ENCODE peak calls at places on chromosomes 12 and 14, in ten cellular contexts. S, W, P, Z, C, D, N, E, Q and G are unnamed samples. For H3K4me1 and H3K27me3, the result is how much of the 10 kb centered on the place peaks cover.

GRCh38 chr14:75315143-75315542 is 36.5 kb downstream of the FOS start:
- DNase-seq in N (peak), S (no peak), Z (no peak), E (no peak), W (no peak), Q (peak), P (no peak), C (peak), D (peak), G (no peak)

GRCh38 chr14:105076805-105077648 is 11.8 kb upstream of the GPR132 start:
- DNase-seq in N (no peak), P (no peak), E (no peak), Q (no peak), D (no peak), C (no peak), W (no peak), S (no peak), Z (no peak), G (no peak)

GRCh38 chr12:88934163-88934747 is 354.0 kb upstream of the KITLG start:
- DNase-seq in S (no peak), E (no peak), C (peak), W (no peak), D (no peak), P (no peak), Z (no peak), Q (no peak), N (no peak), G (no peak)

GRCh38 chr14:96271421-96271762 is 15.4 kb downstream of the BDKRB1 start:
- DNase-seq in N (no peak), Q (no peak), P (no peak), S (no peak), W (no peak), D (no peak), C (no peak), Z (no peak), E (no peak), G (no peak)

GRCh38 chr12:107917912-107918800 is 143.7 kb downstream of the ASCL4 start:
- DNase-seq in S (no peak), Q (peak), N (no peak), P (no peak), Z (no peak), E (peak), W (no peak), D (peak), C (peak), G (no peak)

GRCh38 chr14:48925184-48925583 is 661.0 kb downstream of the RPS29 start:
- DNase-seq in N (no peak), E (no peak), P (no peak), Z (no peak), Q (no peak), C (no peak), D (no peak), W (no peak), S (no peak), G (no peak)

GRCh38 chr12:10771132-10771733 is 31.2 kb downstream of the TAS2R7 start:
- DNase-seq in E (peak), C (peak), W (no peak), P (no peak), Z (no peak), Q (no peak), D (peak), S (no peak), N (no peak), G (no peak)

GRCh38 chr14:65128096-65128495 is 25.8 kb upstream of the MAX start:
- DNase-seq in Z (no peak), C (no peak), D (no peak), N (no peak), P (no peak), S (no peak), W (no peak), E (no peak), Q (no peak), G (no peak)

GRCh38 chr12:4147051-4147481 is 126.5 kb upstream of the CCND2 start:
- DNase-seq in N (no peak), D (no peak), C (no peak), P (no peak), S (no peak), W (no peak), E (no peak), Z (no peak), Q (no peak), G (no peak)
- H3K4me1 ChIP-seq in N (under half), D (under half), C (under half), P (under half), S (under half), W (under half), E (under half), Z (under half), Q (under half), G (under half)

GRCh38 chr12:75208851-75209781 is 523 bp downstream of the KCNC2 start:
- DNase-seq in D (peak), E (peak), Q (no peak), S (peak), Z (peak), W (no peak), C (no peak), N (peak), P (no peak), G (peak)

GRCh38 chr12:75212072-75212471 is 2.4 kb upstream of the KCNC2 start:
- DNase-seq in D (no peak), W (no peak), C (no peak), Q (no peak), P (no peak), E (no peak), N (no peak), S (no peak), Z (no peak), G (peak)

GRCh38 chr12:75207338-75208083 is 2.1 kb downstream of the KCNC2 start:
- DNase-seq in Q (no peak), S (peak), P (no peak), E (no peak), C (no peak), D (no peak), N (no peak), W (no peak), Z (no peak), G (no peak)

GRCh38 chr12:75205556-75205955 is 4.1 kb downstream of the KCNC2 start:
- DNase-seq in P (no peak), C (no peak), S (no peak), D (no peak), Q (no peak), W (no peak), Z (no peak), N (no peak), E (no peak), G (peak)

GRCh38 chr12:75209782-75210138 is at the start of gene KCNC2:
- DNase-seq in C (no peak), E (no peak), S (no peak), Z (no peak), N (no peak), D (no peak), P (no peak), W (no peak), Q (no peak), G (no peak)
- H3K27me3 ChIP-seq in C (under half), E (half or more), S (under half), Z (under half), N (under half), D (half or more), P (under half), W (under half), Q (under half), G (under half)

GRCh38 chr12:67968725-67969124 is 20.5 kb upstream of the IFNG-AS1 start:
- DNase-seq in C (no peak), E (no peak), Q (no peak), S (no peak), W (no peak), Z (no peak), D (no peak), P (no peak), N (no peak), G (no peak)

GRCh38 chr12:67966560-67966959 is 22.7 kb upstream of the IFNG-AS1 start:
- DNase-seq in P (no peak), E (no peak), C (peak), N (no peak), Z (no peak), D (no peak), S (no peak), Q (no peak), W (no peak), G (no peak)

GRCh38 chr12:67969134-67969782 is 20.0 kb upstream of the IFNG-AS1 start:
- DNase-seq in W (no peak), D (no peak), S (no peak), P (no peak), E (peak), N (no peak), Q (no peak), C (no peak), Z (no peak), G (no peak)

GRCh38 chr12:67968316-67968715 is 20.9 kb upstream of the IFNG-AS1 start:
- DNase-seq in P (no peak), E (no peak), N (no peak), Z (no peak), C (peak), W (no peak), S (no peak), D (no peak), Q (no peak), G (no peak)
- H3K4me3 ChIP-seq in P (no peak), E (no peak), N (no peak), Z (no peak), C (no peak), W (no peak), S (no peak), D (no peak), Q (no peak), G (no peak)

GRCh38 chr14:102785598-102785963 is 8.3 kb downstream of the TRAF3 start:
- DNase-seq in E (no peak), Z (no peak), P (no peak), S (no peak), W (no peak), D (no peak), C (no peak), Q (no peak), N (no peak), G (no peak)
- H3K4me1 ChIP-seq in E (under half), Z (under half), P (under half), S (under half), W (under half), D (under half), C (under half), Q (under half), N (under half), G (under half)

GRCh38 chr12:130154276-130154675 is 8.0 kb upstream of the FZD10 start:
- DNase-seq in P (no peak), Q (no peak), Z (no peak), E (no peak), N (no peak), S (no peak), W (no peak), C (no peak), D (no peak), G (no peak)
- H3K27me3 ChIP-seq in P (under half), Q (under half), Z (under half), E (half or more), N (half or more), S (under half), W (under half), C (under half), D (under half), G (under half)

GRCh38 chr12:76020281-76020680 is 11.3 kb downstream of the PHLDA1 start:
- DNase-seq in W (no peak), P (no peak), Q (no peak), D (no peak), E (no peak), N (peak), Z (no peak), S (no peak), C (peak), G (no peak)
- H3K4me3 ChIP-seq in W (no peak), P (no peak), Q (no peak), D (no peak), E (no peak), N (peak), Z (no peak), S (no peak), C (peak), G (no peak)

DNA sequence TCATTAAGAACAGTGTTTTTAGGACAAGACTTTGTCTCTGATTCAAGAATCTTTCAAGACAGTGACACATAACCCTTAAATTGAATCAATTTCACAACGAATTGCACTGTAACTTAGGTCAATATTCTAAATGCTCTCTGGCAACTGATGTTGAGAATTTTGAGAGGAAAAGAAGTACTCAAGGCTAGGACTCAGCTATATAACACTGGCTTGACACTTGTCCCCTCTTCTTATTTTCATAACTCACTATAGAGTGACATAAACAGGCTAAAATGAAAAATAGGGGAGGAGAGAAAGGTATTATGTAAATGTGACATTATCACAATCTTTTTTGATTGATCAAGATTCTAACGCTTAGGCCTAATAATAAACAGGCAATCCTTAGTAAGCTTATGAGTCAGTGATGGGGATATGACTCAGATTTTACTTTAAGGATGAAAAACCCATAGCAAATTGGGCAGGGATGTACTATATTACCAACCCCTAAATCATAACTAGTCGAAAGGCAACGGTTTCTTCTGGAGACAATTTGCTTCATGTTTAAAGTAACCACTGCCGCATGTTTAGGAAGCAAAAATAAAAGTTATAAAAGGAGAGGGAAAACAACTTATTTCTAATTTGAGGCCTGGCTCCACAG is 10.9 kb downstream of the BTG1 start:
- DNase-seq in N (no peak), D (peak), Q (no peak), Z (no peak), C (peak), W (no peak), P (no peak), S (no peak), E (no peak), G (no peak)
- H3K4me1 ChIP-seq in N (half or more), D (under half), Q (half or more), Z (half or more), C (half or more), W (under half), P (half or more), S (half or more), E (half or more), G (under half)

DNA sequence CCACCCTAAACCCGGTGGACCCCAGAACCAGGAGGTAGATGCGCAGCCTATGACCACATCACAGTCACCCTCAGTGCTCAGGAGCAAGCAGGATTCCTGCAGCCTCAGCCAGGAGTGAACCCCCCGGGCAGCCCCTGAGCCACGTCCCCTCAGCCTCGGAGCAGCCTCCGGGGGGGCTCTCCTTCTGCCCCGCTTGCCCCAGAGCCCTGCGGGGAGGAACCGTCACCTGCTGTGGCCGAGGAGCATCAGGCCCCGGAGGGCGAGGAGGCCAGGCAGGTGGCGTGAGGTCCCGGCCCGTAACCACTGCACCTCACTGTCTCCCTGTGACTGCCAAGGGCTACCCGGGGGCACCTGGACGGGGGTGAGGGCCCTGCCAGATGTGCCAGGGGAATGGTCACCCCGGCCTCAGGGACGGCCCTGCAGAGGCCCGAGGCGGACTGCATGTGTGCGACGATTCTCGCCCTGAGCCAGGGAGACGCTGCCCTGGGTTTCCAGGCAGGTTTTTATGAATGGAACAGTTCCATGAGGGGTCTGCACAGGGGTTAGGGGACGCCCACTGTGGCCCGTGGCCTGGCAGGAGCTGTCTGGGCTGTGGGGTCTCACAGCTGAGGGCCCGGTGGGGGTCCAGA is 58.6 kb downstream of the FBRSL1 start:
- DNase-seq in C (no peak), W (no peak), Z (no peak), E (no peak), S (no peak), D (no peak), P (no peak), Q (no peak), N (no peak), G (no peak)
- H3K27me3 ChIP-seq in C (under half), W (under half), Z (under half), E (under half), S (under half), D (under half), P (under half), Q (under half), N (under half), G (under half)

GRCh38 chr12:21773799-21774198 is 707 bp downstream of the KCNJ8 start:
- DNase-seq in S (no peak), C (no peak), Z (no peak), P (no peak), D (no peak), N (no peak), E (no peak), Q (no peak), W (no peak), G (no peak)
- H3K4me3 ChIP-seq in S (peak), C (peak), Z (peak), P (peak), D (no peak), N (no peak), E (peak), Q (no peak), W (peak), G (no peak)

DNA sequence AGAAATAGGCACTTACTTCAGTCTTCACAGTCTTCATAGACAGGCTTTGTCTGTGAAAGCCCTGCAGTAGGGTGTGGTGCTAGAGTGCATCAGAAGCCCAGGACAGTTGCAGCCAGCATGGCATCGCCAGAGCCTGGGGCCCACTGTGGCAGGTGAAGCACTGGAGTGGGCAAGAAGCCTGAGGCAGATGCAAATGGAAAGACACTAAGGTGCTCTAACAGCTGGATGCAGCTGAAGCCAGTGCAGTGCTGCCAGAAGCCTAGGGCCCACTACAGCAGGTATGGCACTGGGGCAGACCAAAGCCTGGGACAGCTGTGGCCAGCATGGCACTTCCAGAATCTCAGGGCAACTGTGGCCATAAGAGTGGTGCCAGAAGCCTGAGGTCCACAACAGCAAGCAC is 358.6 kb downstream of the SYT1 start:
- DNase-seq in S (peak), D (no peak), C (no peak), N (no peak), E (no peak), Z (no peak), Q (no peak), P (no peak), W (no peak), G (no peak)
- H3K4me1 ChIP-seq in S (under half), D (under half), C (under half), N (under half), E (under half), Z (under half), Q (under half), P (under half), W (under half), G (under half)